ENCODE peak calls at places on chromosomes 1 and 21, in six cellular contexts. I is substantia nigra; Y is T-helper 2 cell; E is neural crest cell; B is activated naive CD4-positive, alpha-beta T cell treated with anti-CD3 and anti-CD28 coated beads for 36 hours; P is iris pigment epithelial cell. F is an unnamed sample.

GRCh38 chr21:44423941-44424607 is 31.2 kb upstream of the LRRC3 start:
- DNase-seq in I (no peak), Y (no peak), E (no peak), B (no peak), P (no peak), F (no peak)

GRCh38 chr1:228268891-228269285 is 61.0 kb downstream of the OBSCN start:
- DNase-seq in I (no peak), Y (no peak), E (no peak), B (no peak), P (no peak), F (no peak)

GRCh38 chr1:25912076-25912831 is 6.0 kb upstream of the STMN1 start:
- DNase-seq in I (no peak), Y (no peak), E (no peak), B (no peak), P (peak), F (no peak)

GRCh38 chr1:65827346-65827745 is 34.7 kb downstream of the PDE4B start:
- DNase-seq in I (no peak), Y (no peak), E (no peak), B (no peak), P (no peak), F (no peak)

GRCh38 chr1:245258271-245258920 is 103.6 kb downstream of the KIF26B start:
- DNase-seq in I (no peak), Y (no peak), E (no peak), B (no peak), P (peak), F (no peak)

GRCh38 chr1:21149430-21149861 is 27.3 kb downstream of the EIF4G3 start:
- DNase-seq in I (no peak), Y (no peak), E (no peak), B (no peak), P (peak), F (no peak)

GRCh38 chr1:229412056-229412455 is 21.8 kb downstream of the ACTA1 start:
- DNase-seq in I (no peak), Y (no peak), E (no peak), B (no peak), P (no peak), F (no peak)

GRCh38 chr1:240491156-240491555 is 120.8 kb downstream of the GREM2 start:
- DNase-seq in I (no peak), Y (no peak), E (no peak), B (no peak), P (peak), F (no peak)

GRCh38 chr1:170247751-170248521 is 102.2 kb downstream of the NTMT2 start:
- DNase-seq in I (no peak), Y (no peak), E (no peak), B (no peak), P (no peak), F (no peak)

GRCh38 chr21:42830456-42831455 is 48.6 kb downstream of the WDR4 start:
- DNase-seq in I (no peak), Y (no peak), E (no peak), B (peak), P (no peak), F (no peak)

GRCh38 chr1:46183119-46183842 is 7.0 kb upstream of the P3R3URF start:
- DNase-seq in I (no peak), Y (no peak), E (no peak), B (no peak), P (peak), F (no peak)

GRCh38 chr1:107228704-107229103 is 87.9 kb downstream of the NTNG1 start:
- DNase-seq in I (no peak), Y (no peak), E (no peak), B (no peak), P (peak), F (no peak)

GRCh38 chr1:99599678-99600175 is 46.2 kb upstream of the PALMD start:
- DNase-seq in I (no peak), Y (no peak), E (no peak), B (no peak), P (peak), F (no peak)

GRCh38 chr21:43801006-43801783 is 11.8 kb downstream of the RRP1 start:
- DNase-seq in I (no peak), Y (no peak), E (no peak), B (no peak), P (no peak), F (no peak)

GRCh38 chr21:15549671-15550070 is 180.1 kb upstream of the USP25 start:
- DNase-seq in I (no peak), Y (no peak), E (no peak), B (no peak), P (peak), F (no peak)

GRCh38 chr1:116466810-116467557 is 93.9 kb downstream of the ATP1A1 start:
- DNase-seq in I (no peak), Y (no peak), E (no peak), B (no peak), P (no peak), F (no peak)

GRCh38 chr1:52506349-52506748 is 46.5 kb downstream of the TUT4 start:
- DNase-seq in I (no peak), Y (no peak), E (no peak), B (no peak), P (no peak), F (no peak)

GRCh38 chr1:160217466-160218165 is 12.4 kb downstream of the PEA15 start:
- DNase-seq in I (no peak), Y (no peak), E (no peak), B (no peak), P (no peak), F (no peak)

GRCh38 chr1:180948357-180948756 is 35.7 kb downstream of the KIAA1614 start:
- DNase-seq in I (no peak), Y (no peak), E (no peak), B (no peak), P (peak), F (no peak)

GRCh38 chr1:196152086-196152485 is 456.2 kb downstream of the KCNT2 start:
- DNase-seq in I (no peak), Y (no peak), E (no peak), B (no peak), P (peak), F (no peak)

GRCh38 chr1:3898994-3899775 is 887 bp downstream of the C1orf174 start:
- DNase-seq in I (no peak), Y (no peak), E (no peak), B (no peak), P (no peak), F (no peak)

GRCh38 chr1:246210751-246211150 is 296.3 kb downstream of the SMYD3 start:
- DNase-seq in I (no peak), Y (no peak), E (no peak), B (no peak), P (no peak), F (no peak)

GRCh38 chr1:3697810-3698209 is 45.5 kb downstream of the TP73 start:
- DNase-seq in I (no peak), Y (no peak), E (no peak), B (no peak), P (no peak), F (no peak)

GRCh38 chr1:30314591-30314990 is 408.8 kb downstream of the MATN1 start:
- DNase-seq in I (no peak), Y (no peak), E (no peak), B (no peak), P (no peak), F (no peak)

GRCh38 chr1:247857986-247858356 is 984 bp downstream of the TRIM58 start:
- DNase-seq in I (no peak), Y (no peak), E (no peak), B (no peak), P (no peak), F (no peak)